ENCODE peak calls at places on chromosomes 4 and X, in six cellular contexts. One of them, this sample, is unnamed.

GRCh38 chr4:89137231-89137630 is 25.9 kb downstream of the TIGD2 start:
- DNase-seq in upper lobe of right lung: no peak
- DNase-seq in neuronal stem cell: no peak
- DNase-seq in ovary: no peak
- DNase-seq in coronary artery: no peak
- DNase-seq in thyroid gland: no peak
- DNase-seq in this sample: no peak

GRCh38 chrX:47518105-47518504 is 35.1 kb upstream of the ZNF41 start:
- DNase-seq in upper lobe of right lung: no peak
- DNase-seq in ovary: no peak
- DNase-seq in neuronal stem cell: no peak
- DNase-seq in thyroid gland: no peak
- DNase-seq in coronary artery: no peak
- DNase-seq in this sample: no peak

GRCh38 chrX:18883961-18884765 is 99.8 kb downstream of the PHKA2 start:
- DNase-seq in ovary: no peak
- DNase-seq in upper lobe of right lung: peak
- DNase-seq in coronary artery: no peak
- DNase-seq in thyroid gland: no peak
- DNase-seq in neuronal stem cell: no peak
- DNase-seq in this sample: no peak

GRCh38 chrX:50180073-50180940 is 20.5 kb downstream of the AKAP4 start:
- DNase-seq in upper lobe of right lung: no peak
- DNase-seq in thyroid gland: no peak
- DNase-seq in ovary: no peak
- DNase-seq in neuronal stem cell: no peak
- DNase-seq in coronary artery: no peak
- DNase-seq in this sample: no peak

GRCh38 chr4:98625920-98626319 is 32.5 kb downstream of the TSPAN5 start:
- DNase-seq in thyroid gland: no peak
- DNase-seq in neuronal stem cell: no peak
- DNase-seq in ovary: no peak
- DNase-seq in upper lobe of right lung: no peak
- DNase-seq in coronary artery: no peak
- DNase-seq in this sample: no peak

GRCh38 chrX:132968282-132968681 is 9.9 kb upstream of the HS6ST2 start:
- DNase-seq in coronary artery: no peak
- DNase-seq in ovary: no peak
- DNase-seq in thyroid gland: no peak
- DNase-seq in upper lobe of right lung: no peak
- DNase-seq in neuronal stem cell: no peak
- DNase-seq in this sample: no peak

GRCh38 chrX:151754641-151755215 is 20.2 kb downstream of the CNGA2 start:
- DNase-seq in thyroid gland: peak
- DNase-seq in upper lobe of right lung: no peak
- DNase-seq in ovary: no peak
- DNase-seq in neuronal stem cell: no peak
- DNase-seq in coronary artery: no peak
- DNase-seq in this sample: no peak

GRCh38 chr4:76989391-76990061 is 40.0 kb downstream of the SEPTIN11 start:
- DNase-seq in thyroid gland: no peak
- DNase-seq in ovary: no peak
- DNase-seq in coronary artery: no peak
- DNase-seq in neuronal stem cell: no peak
- DNase-seq in upper lobe of right lung: no peak
- DNase-seq in this sample: no peak

GRCh38 chrX:118271770-118272169 is 74.1 kb upstream of the WDR44 start:
- DNase-seq in ovary: no peak
- DNase-seq in coronary artery: no peak
- DNase-seq in neuronal stem cell: no peak
- DNase-seq in thyroid gland: no peak
- DNase-seq in upper lobe of right lung: no peak
- DNase-seq in this sample: no peak

GRCh38 chr4:183610033-183610432 is 49.0 kb downstream of the RWDD4 start:
- DNase-seq in neuronal stem cell: no peak
- DNase-seq in ovary: peak
- DNase-seq in thyroid gland: no peak
- DNase-seq in coronary artery: no peak
- DNase-seq in upper lobe of right lung: no peak
- DNase-seq in this sample: no peak

GRCh38 chrX:10156199-10157031 is at the start of gene CLCN4:
- DNase-seq in upper lobe of right lung: peak
- DNase-seq in neuronal stem cell: peak
- DNase-seq in ovary: peak
- DNase-seq in coronary artery: no peak
- DNase-seq in thyroid gland: peak
- DNase-seq in this sample: no peak

GRCh38 chr4:165634766-165635165 is 238.3 kb upstream of the TLL1 start:
- DNase-seq in coronary artery: no peak
- DNase-seq in ovary: no peak
- DNase-seq in upper lobe of right lung: no peak
- DNase-seq in thyroid gland: no peak
- DNase-seq in neuronal stem cell: no peak
- DNase-seq in this sample: no peak

GRCh38 chr4:185726931-185727330 is 85.1 kb downstream of the SORBS2 start:
- DNase-seq in thyroid gland: no peak
- DNase-seq in neuronal stem cell: no peak
- DNase-seq in ovary: peak
- DNase-seq in coronary artery: no peak
- DNase-seq in upper lobe of right lung: no peak
- DNase-seq in this sample: no peak

GRCh38 chrX:50812995-50813842 is 775 bp downstream of the SHROOM4 start:
- DNase-seq in coronary artery: no peak
- DNase-seq in upper lobe of right lung: peak
- DNase-seq in ovary: peak
- DNase-seq in neuronal stem cell: peak
- DNase-seq in thyroid gland: peak
- DNase-seq in this sample: peak

GRCh38 chr4:112557676-112558411 is 41.9 kb upstream of the NEUROG2 start:
- DNase-seq in ovary: no peak
- DNase-seq in thyroid gland: no peak
- DNase-seq in upper lobe of right lung: no peak
- DNase-seq in neuronal stem cell: no peak
- DNase-seq in coronary artery: no peak
- DNase-seq in this sample: no peak

GRCh38 chr4:74433043-74433442 is 11.9 kb upstream of the AREG start:
- DNase-seq in upper lobe of right lung: no peak
- DNase-seq in thyroid gland: no peak
- DNase-seq in neuronal stem cell: no peak
- DNase-seq in ovary: no peak
- DNase-seq in coronary artery: no peak
- DNase-seq in this sample: no peak

GRCh38 chrX:107683931-107684330 is 55.6 kb downstream of the PRPS1 start:
- DNase-seq in upper lobe of right lung: no peak
- DNase-seq in neuronal stem cell: no peak
- DNase-seq in thyroid gland: no peak
- DNase-seq in ovary: no peak
- DNase-seq in coronary artery: no peak
- DNase-seq in this sample: no peak

GRCh38 chr4:150280081-150280950 is 202.1 kb downstream of the DCLK2 start:
- DNase-seq in ovary: no peak
- DNase-seq in thyroid gland: no peak
- DNase-seq in upper lobe of right lung: no peak
- DNase-seq in coronary artery: no peak
- DNase-seq in neuronal stem cell: peak
- DNase-seq in this sample: no peak

GRCh38 chr4:112585977-112586736 is 50.6 kb downstream of the ZGRF1 start:
- DNase-seq in thyroid gland: no peak
- DNase-seq in ovary: no peak
- DNase-seq in neuronal stem cell: no peak
- DNase-seq in coronary artery: no peak
- DNase-seq in upper lobe of right lung: no peak
- DNase-seq in this sample: no peak

GRCh38 chr4:89276296-89276695 is 31.3 kb downstream of the GPRIN3 start:
- DNase-seq in neuronal stem cell: no peak
- DNase-seq in thyroid gland: no peak
- DNase-seq in ovary: no peak
- DNase-seq in upper lobe of right lung: no peak
- DNase-seq in coronary artery: no peak
- DNase-seq in this sample: no peak

GRCh38 chr4:7705062-7705461 is 234.6 kb downstream of the AFAP1 start:
- DNase-seq in thyroid gland: peak
- DNase-seq in coronary artery: no peak
- DNase-seq in neuronal stem cell: no peak
- DNase-seq in upper lobe of right lung: no peak
- DNase-seq in ovary: peak
- DNase-seq in this sample: no peak

GRCh38 chrX:18640686-18641085 is 31.2 kb downstream of the RS1 start:
- DNase-seq in neuronal stem cell: peak
- DNase-seq in upper lobe of right lung: no peak
- DNase-seq in coronary artery: no peak
- DNase-seq in thyroid gland: no peak
- DNase-seq in ovary: no peak
- DNase-seq in this sample: no peak

GRCh38 chr4:38529189-38530115 is 134.5 kb upstream of the KLF3 start:
- DNase-seq in coronary artery: no peak
- DNase-seq in thyroid gland: peak
- DNase-seq in ovary: no peak
- DNase-seq in neuronal stem cell: no peak
- DNase-seq in upper lobe of right lung: peak
- DNase-seq in this sample: no peak

GRCh38 chr4:137621056-137621455 is 88.8 kb upstream of the PCDH18 start:
- DNase-seq in neuronal stem cell: peak
- DNase-seq in thyroid gland: no peak
- DNase-seq in coronary artery: no peak
- DNase-seq in upper lobe of right lung: no peak
- DNase-seq in ovary: no peak
- DNase-seq in this sample: no peak

GRCh38 chrX:5176766-5177165 is 1051.9 kb downstream of the NLGN4X start:
- DNase-seq in thyroid gland: no peak
- DNase-seq in ovary: no peak
- DNase-seq in upper lobe of right lung: no peak
- DNase-seq in coronary artery: no peak
- DNase-seq in neuronal stem cell: no peak
- DNase-seq in this sample: no peak

GRCh38 chr4:3856604-3857204 is 90.5 kb downstream of the ADRA2C start:
- DNase-seq in ovary: no peak
- DNase-seq in neuronal stem cell: no peak
- DNase-seq in coronary artery: no peak
- DNase-seq in upper lobe of right lung: no peak
- DNase-seq in thyroid gland: no peak
- DNase-seq in this sample: no peak
- H3K27ac ChIP-seq in ovary: no peak
- H3K27ac ChIP-seq in neuronal stem cell: no peak
- H3K27ac ChIP-seq in coronary artery: no peak
- H3K27ac ChIP-seq in upper lobe of right lung: no peak
- H3K27ac ChIP-seq in thyroid gland: no peak
- H3K27ac ChIP-seq in this sample: no peak

DNA sequence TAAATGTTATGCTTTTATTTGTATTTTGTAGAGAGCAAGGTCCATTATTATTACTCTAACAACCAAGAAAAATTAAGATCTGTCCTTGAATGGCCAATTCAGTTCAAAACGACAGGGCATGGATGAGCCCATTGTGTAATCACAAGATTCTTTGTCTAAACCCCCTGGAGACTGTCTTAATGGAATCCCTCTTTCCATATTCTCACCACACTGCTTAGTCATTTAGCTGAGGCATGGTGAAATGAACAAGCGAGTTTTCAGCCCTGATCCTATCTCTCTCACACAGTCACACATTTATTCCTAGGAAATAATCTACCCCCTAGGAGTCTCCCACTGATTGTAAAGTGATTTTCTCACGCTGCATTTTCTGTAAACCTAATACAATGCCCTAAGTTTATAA is 119.9 kb upstream of the PCDH7 start:
- DNase-seq in thyroid gland: no peak
- DNase-seq in ovary: no peak
- DNase-seq in neuronal stem cell: peak
- DNase-seq in coronary artery: no peak
- DNase-seq in upper lobe of right lung: no peak
- DNase-seq in this sample: no peak
- H3K27ac ChIP-seq in thyroid gland: no peak
- H3K27ac ChIP-seq in ovary: no peak
- H3K27ac ChIP-seq in neuronal stem cell: no peak
- H3K27ac ChIP-seq in coronary artery: no peak
- H3K27ac ChIP-seq in upper lobe of right lung: no peak
- H3K27ac ChIP-seq in this sample: no peak

GRCh38 chr4:118968006-118968405 is 79.4 kb downstream of the SYNPO2 start:
- DNase-seq in ovary: peak
- DNase-seq in neuronal stem cell: no peak
- DNase-seq in upper lobe of right lung: no peak
- DNase-seq in coronary artery: peak
- DNase-seq in thyroid gland: peak
- DNase-seq in this sample: peak
- H3K27ac ChIP-seq in ovary: no peak
- H3K27ac ChIP-seq in neuronal stem cell: no peak
- H3K27ac ChIP-seq in upper lobe of right lung: peak
- H3K27ac ChIP-seq in coronary artery: peak
- H3K27ac ChIP-seq in thyroid gland: peak
- H3K27ac ChIP-seq in this sample: peak

GRCh38 chr4:17578482-17578891 is 1.5 kb downstream of the LAP3 start:
- DNase-seq in neuronal stem cell: no peak
- DNase-seq in coronary artery: no peak
- DNase-seq in thyroid gland: no peak
- DNase-seq in upper lobe of right lung: no peak
- DNase-seq in ovary: no peak
- DNase-seq in this sample: no peak
- H3K27ac ChIP-seq in neuronal stem cell: no peak
- H3K27ac ChIP-seq in coronary artery: peak
- H3K27ac ChIP-seq in thyroid gland: no peak
- H3K27ac ChIP-seq in upper lobe of right lung: peak
- H3K27ac ChIP-seq in ovary: no peak
- H3K27ac ChIP-seq in this sample: peak

DNA sequence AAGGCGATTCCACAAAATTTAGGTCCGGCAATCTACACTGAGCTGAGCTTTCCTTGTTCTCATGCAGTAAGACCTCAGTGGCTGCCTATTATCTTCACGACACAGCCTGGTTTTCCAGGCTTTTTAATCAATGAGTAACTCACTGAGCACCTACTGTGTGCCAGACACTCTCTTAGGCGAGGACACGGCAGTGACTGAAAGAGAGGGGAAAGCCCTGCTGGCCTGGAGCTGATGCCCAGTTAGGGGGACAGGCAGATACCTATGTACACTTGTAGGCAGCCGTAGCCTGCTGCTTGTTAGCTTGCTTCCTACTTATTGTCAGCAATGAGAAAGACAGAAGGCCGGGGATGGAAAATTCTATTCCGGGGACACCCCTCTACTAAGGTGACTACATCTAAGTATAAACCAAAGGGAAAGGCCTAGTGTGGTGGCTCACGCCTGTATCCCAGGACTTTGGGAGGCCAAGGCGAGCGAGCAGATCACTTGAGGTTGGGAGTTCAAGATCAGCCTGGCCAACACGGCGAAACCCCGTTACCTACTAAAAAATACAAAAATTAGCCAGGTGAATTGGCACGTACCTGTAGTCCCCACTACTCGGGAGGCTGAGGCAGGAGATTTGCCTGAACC is 3.8 kb downstream of the WDR1 start:
- DNase-seq in upper lobe of right lung: no peak
- DNase-seq in thyroid gland: no peak
- DNase-seq in ovary: no peak
- DNase-seq in coronary artery: no peak
- DNase-seq in neuronal stem cell: no peak
- DNase-seq in this sample: no peak
- H3K27ac ChIP-seq in upper lobe of right lung: no peak
- H3K27ac ChIP-seq in thyroid gland: no peak
- H3K27ac ChIP-seq in ovary: no peak
- H3K27ac ChIP-seq in coronary artery: peak
- H3K27ac ChIP-seq in neuronal stem cell: no peak
- H3K27ac ChIP-seq in this sample: peak

This sample was measured in uterus.